ENCODE peak calls at places on chromosomes 13 and 19, in four cellular contexts. R is stimulated activated CD8-positive, alpha-beta memory T cell treated with anti-CD3 and anti-CD28 coated beads, Interleukin-12 subunit alpha, Interleukin-12 subunit beta, amount 100 ng/mL, for 1 hour; A is AG09319; P is neural progenitor cell. T is an unnamed sample.

GRCh38 chr13:110518571-110518970 is 43.0 kb downstream of the RAB20 start:
- DNase-seq in A (no peak), R (no peak), P (no peak), T (no peak)

GRCh38 chr13:71775946-71776345 is 91.1 kb downstream of the DACH1 start:
- DNase-seq in A (no peak), R (no peak), P (no peak), T (no peak)

GRCh38 chr13:69580255-69580654 is 527.4 kb upstream of the ATXN8OS start:
- DNase-seq in R (no peak), P (no peak), A (no peak), T (peak; percentile 71)

GRCh38 chr13:27334774-27335490 is 64.3 kb downstream of the RASL11A start:
- DNase-seq in P (no peak), R (no peak), A (no peak), T (peak; percentile 7)

GRCh38 chr19:31262673-31263308 is 86.4 kb downstream of the TSHZ3 start:
- DNase-seq in P (no peak), R (no peak), A (no peak), T (no peak)

GRCh38 chr19:13172335-13173128 is 22.3 kb downstream of the IER2 start:
- DNase-seq in P (no peak), A (no peak), R (peak; percentile 74), T (peak; percentile 73)

GRCh38 chr13:79451500-79451962 is 29.4 kb upstream of the NDFIP2 start:
- DNase-seq in P (no peak), A (peak; percentile 61), R (peak; percentile 82), T (peak; percentile 2)

GRCh38 chr13:75935805-75936204 is 299.7 kb downstream of the LMO7 start:
- DNase-seq in R (no peak), P (no peak), A (no peak), T (no peak)

GRCh38 chr13:99063952-99064351 is 86.1 kb upstream of the DOCK9 start:
- DNase-seq in A (no peak), R (no peak), P (no peak), T (no peak)

GRCh38 chr13:62453761-62454160 is 1038.1 kb upstream of the PCDH20 start:
- DNase-seq in P (no peak), A (no peak), R (no peak), T (no peak)

GRCh38 chr19:49435670-49436069 is 5.7 kb downstream of the SLC17A7 start:
- DNase-seq in P (no peak), A (no peak), R (no peak), T (no peak)

GRCh38 chr19:1144741-1145140 is 29.3 kb downstream of the SBNO2 start:
- DNase-seq in P (no peak), A (no peak), R (no peak), T (no peak)

GRCh38 chr19:4971424-4971793 is 2.5 kb downstream of the KDM4B start:
- DNase-seq in A (no peak), R (no peak), P (no peak), T (peak; percentile 90)

GRCh38 chr19:42443944-42444398 is 1.2 kb upstream of the CXCL17 start:
- DNase-seq in R (no peak), P (no peak), A (no peak), T (peak; percentile 89)

GRCh38 chr13:113801289-113801961 is 42.4 kb downstream of the TMEM255B start:
- DNase-seq in R (no peak), P (no peak), A (no peak), T (no peak)

GRCh38 chr13:74904547-74904946 is 577.4 kb downstream of the TBC1D4 start:
- DNase-seq in P (no peak), A (no peak), R (no peak), T (no peak)

T was measured in NCI-H69.